ENCODE peak calls at places on chromosomes 5 and 9, in five cellular contexts. C is esophagus muscularis mucosa, Z is endothelial cell of umbilical vein, E is suprapubic skin, Q is cardiac muscle cell. X is an unnamed sample. For H3K4me1, the result is how much of the 10 kb centered on the place peaks cover.

GRCh38 chr9:70111042-70111602 is 67.5 kb downstream of the MAMDC2 start:
- DNase-seq in C (peak), Z (peak), E (peak), Q (peak), X (peak)

GRCh38 chr5:156409834-156410233 is 82.9 kb downstream of the SGCD start:
- DNase-seq in C (no peak), Z (no peak), E (no peak), Q (no peak), X (no peak)

GRCh38 chr9:133440884-133441283 is 18.7 kb downstream of the ADAMTS13 start:
- DNase-seq in C (no peak), Z (no peak), E (no peak), Q (no peak), X (no peak)

GRCh38 chr9:136620441-136621018 is 42.2 kb upstream of the EGFL7 start:
- DNase-seq in C (no peak), Z (no peak), E (no peak), Q (no peak), X (peak)

GRCh38 chr5:179285236-179285635 is 60.0 kb downstream of the ADAMTS2 start:
- DNase-seq in C (no peak), Z (no peak), E (no peak), Q (peak), X (peak)

GRCh38 chr5:108303086-108303485 is 78.8 kb downstream of the FBXL17 start:
- DNase-seq in C (no peak), Z (no peak), E (no peak), Q (no peak), X (no peak)

GRCh38 chr9:120571443-120572257 is 8.3 kb downstream of the CDK5RAP2 start:
- DNase-seq in C (no peak), Z (no peak), E (no peak), Q (no peak), X (no peak)

GRCh38 chr9:69120380-69121154 is 53.5 kb upstream of the TJP2 start:
- DNase-seq in C (no peak), Z (peak), E (peak), Q (no peak), X (peak)

GRCh38 chr5:14942212-14942611 is 70.6 kb upstream of the ANKH start:
- DNase-seq in C (no peak), Z (no peak), E (no peak), Q (no peak), X (no peak)

GRCh38 chr9:132472599-132472998 is 62.6 kb downstream of the CFAP77 start:
- DNase-seq in C (no peak), Z (no peak), E (no peak), Q (no peak), X (no peak)

GRCh38 chr5:89241186-89241585 is 358.2 kb upstream of the MEF2C start:
- DNase-seq in C (no peak), Z (no peak), E (no peak), Q (no peak), X (no peak)

GRCh38 chr9:92059669-92060068 is 55.5 kb downstream of the SPTLC1 start:
- DNase-seq in C (no peak), Z (no peak), E (no peak), Q (no peak), X (no peak)

GRCh38 chr5:74136276-74136675 is 504.3 kb downstream of the ENC1 start:
- DNase-seq in C (peak), Z (peak), E (no peak), Q (no peak), X (no peak)

GRCh38 chr5:392431-392988 is 50.5 kb upstream of the EXOC3 start:
- DNase-seq in C (no peak), Z (peak), E (peak), Q (no peak), X (peak)

GRCh38 chr5:128782446-128782845 is 182.8 kb upstream of the SLC27A6 start:
- DNase-seq in C (no peak), Z (peak), E (no peak), Q (no peak), X (peak)

GRCh38 chr5:179270581-179271300 is 74.5 kb downstream of the ADAMTS2 start:
- DNase-seq in C (no peak), Z (no peak), E (peak), Q (no peak), X (peak)

GRCh38 chr5:126589536-126590297 is 5.3 kb downstream of the ALDH7A1 start:
- DNase-seq in C (no peak), Z (no peak), E (no peak), Q (no peak), X (no peak)

GRCh38 chr5:37816331-37816730 is 23.5 kb downstream of the GDNF start:
- DNase-seq in C (no peak), Z (no peak), E (no peak), Q (no peak), X (no peak)

GRCh38 chr9:114754574-114754973 is 51.3 kb downstream of the TNFSF15 start:
- DNase-seq in C (no peak), Z (no peak), E (no peak), Q (no peak), X (no peak)

GRCh38 chr9:75889977-75890540 is 414 bp upstream of the PCSK5 start:
- DNase-seq in C (no peak), Z (no peak), E (no peak), Q (peak), X (no peak)

GRCh38 chr5:138955013-138955660 is 80.0 kb upstream of the LRRTM2 start:
- DNase-seq in C (no peak), Z (no peak), E (no peak), Q (no peak), X (no peak)

GRCh38 chr5:138641547-138642298 is 66.5 kb upstream of the HSPA9 start:
- DNase-seq in C (no peak), Z (peak), E (peak), Q (peak), X (no peak)

GRCh38 chr9:36163049-36163839 is 5.9 kb upstream of the CCIN start:
- DNase-seq in C (no peak), Z (peak), E (no peak), Q (peak), X (peak)

GRCh38 chr9:89312154-89312616 is 1.2 kb downstream of the CKS2 start:
- DNase-seq in C (no peak), Z (peak), E (no peak), Q (peak), X (no peak)

GRCh38 chr5:37816883-37817282 is 23.0 kb downstream of the GDNF start:
- DNase-seq in C (no peak), Z (no peak), E (no peak), Q (peak), X (no peak)

GRCh38 chr9:91681461-91682305 is 258.1 kb upstream of the NFIL3 start:
- DNase-seq in C (peak), Z (peak), E (no peak), Q (peak), X (peak)

GRCh38 chr5:10509593-10509992 is 54.3 kb upstream of the ANKRD33B start:
- DNase-seq in C (no peak), Z (no peak), E (no peak), Q (no peak), X (no peak)

GRCh38 chr9:97986466-97986865 is 3.3 kb downstream of the ANP32B start:
- DNase-seq in C (no peak), Z (no peak), E (no peak), Q (no peak), X (no peak)

GRCh38 chr9:94944623-94945022 is 218.1 kb downstream of the AOPEP start:
- DNase-seq in C (no peak), Z (no peak), E (no peak), Q (no peak), X (no peak)

GRCh38 chr5:78758169-78758839 is 109.7 kb upstream of the LHFPL2 start:
- DNase-seq in C (no peak), Z (no peak), E (no peak), Q (no peak), X (no peak)

GRCh38 chr9:70106571-70106970 is 62.9 kb downstream of the MAMDC2 start:
- DNase-seq in C (no peak), Z (no peak), E (no peak), Q (no peak), X (no peak)

GRCh38 chr5:95729115-95730010 is 1.8 kb upstream of the RHOBTB3 start:
- DNase-seq in C (no peak), Z (no peak), E (no peak), Q (no peak), X (no peak)

GRCh38 chr5:95728494-95729114 is 2.5 kb upstream of the RHOBTB3 start:
- DNase-seq in C (no peak), Z (no peak), E (no peak), Q (no peak), X (no peak)

GRCh38 chr5:95730730-95731570 is at the start of gene RHOBTB3:
- DNase-seq in C (peak), Z (peak), E (peak), Q (peak), X (peak)

GRCh38 chr5:95731571-95732554 is 727 bp downstream of the RHOBTB3 start:
- DNase-seq in C (no peak), Z (peak), E (peak), Q (peak), X (peak)

DNA sequence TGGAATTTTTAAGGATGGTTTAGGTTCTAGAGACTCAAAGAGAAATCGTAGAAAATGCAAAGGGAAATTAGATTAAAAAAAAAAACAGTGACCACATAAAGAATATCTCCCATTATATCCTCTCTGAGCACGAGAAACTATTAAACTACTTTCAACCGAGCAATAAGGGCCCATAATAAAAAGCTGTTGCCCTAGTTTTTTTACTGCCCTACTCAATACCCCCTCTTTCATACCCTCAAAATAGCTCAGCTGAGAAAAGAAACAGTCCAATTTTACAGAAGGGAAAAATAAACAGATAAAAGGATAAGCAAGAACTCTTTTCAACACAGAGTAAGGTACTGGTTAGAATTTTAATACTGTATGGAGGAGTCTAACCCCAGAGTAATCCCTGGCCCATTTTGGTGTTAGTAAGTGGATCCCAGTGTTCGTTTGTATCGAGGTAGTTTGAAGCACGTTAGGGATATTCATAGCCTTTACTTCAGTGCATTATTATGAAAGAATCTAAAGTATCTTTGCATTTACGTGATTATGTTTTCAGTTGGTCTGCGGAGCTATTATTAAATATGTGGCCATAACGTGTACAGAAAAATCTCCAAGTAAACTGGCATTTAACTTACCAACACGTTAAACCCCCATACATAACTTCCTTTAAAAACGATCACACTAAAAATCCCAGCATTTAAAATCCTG is 980 bp upstream of the RHOBTB3 start:
- DNase-seq in C (no peak), Z (no peak), E (no peak), Q (no peak), X (no peak)
- H3K4me3 ChIP-seq in C (peak), Z (peak), E (peak), Q (peak), X (peak)

GRCh38 chr9:80775515-80775914 is 913.8 kb downstream of the TLE1 start:
- DNase-seq in C (no peak), Z (no peak), E (no peak), Q (no peak), X (no peak)
- H3K4me1 ChIP-seq in C (under half), Z (under half), E (under half), Q (under half), X (under half)

GRCh38 chr5:163269624-163270023 is 167.8 kb upstream of the CCNG1 start:
- DNase-seq in C (no peak), Z (no peak), E (no peak), Q (peak), X (no peak)
- TF ChIP-seq CTCF in C (no peak), Z (no peak), E (no peak), Q (no peak), X (no peak)

DNA sequence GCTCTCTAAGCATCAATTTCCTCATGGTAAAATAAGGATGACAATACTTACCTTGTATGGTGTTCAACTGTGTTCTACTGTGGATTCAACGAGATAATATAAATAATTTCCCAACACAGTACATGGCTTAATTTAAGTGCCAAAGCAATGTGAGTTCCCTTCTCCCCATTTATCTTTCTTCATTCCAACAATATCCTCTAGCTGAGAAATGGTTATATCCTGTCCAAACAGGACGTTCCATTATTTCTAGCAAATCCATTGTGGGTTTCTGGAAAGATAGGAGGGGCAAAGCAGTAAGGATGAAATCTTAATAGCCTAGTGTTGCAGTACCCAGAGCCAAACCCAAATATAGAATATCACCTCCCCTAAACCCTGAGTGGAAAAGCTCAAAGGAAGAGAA is 22.0 kb downstream of the ABCA1 start:
- DNase-seq in C (no peak), Z (no peak), E (no peak), Q (no peak), X (no peak)
- H3K4me3 ChIP-seq in C (no peak), Z (no peak), E (no peak), Q (no peak), X (no peak)